ENCODE peak calls at places on chromosomes 11 and 22, in seven cellular contexts. P, N, E, C, B, V and Q are unnamed samples.

GRCh38 chr22:26502688-26503561 is 9.3 kb downstream of the TFIP11 start:
- DNase-seq in P (no peak), N (peak), E (peak), C (peak), B (no peak), V (no peak), Q (no peak)

GRCh38 chr11:70507466-70508230 is 109.3 kb downstream of the CTTN start:
- DNase-seq in P (no peak), N (peak), E (no peak), C (no peak), B (no peak), V (no peak), Q (no peak)

GRCh38 chr11:128424867-128425285 is 162.5 kb downstream of the ETS1 start:
- DNase-seq in P (peak), N (peak), E (peak), C (peak), B (no peak), V (no peak), Q (no peak)

GRCh38 chr11:46560300-46561025 is 33.4 kb downstream of the AMBRA1 start:
- DNase-seq in P (no peak), N (no peak), E (peak), C (peak), B (no peak), V (no peak), Q (no peak)

GRCh38 chr11:65903068-65903481 is 2.9 kb upstream of the FOSL1 start:
- DNase-seq in P (no peak), N (no peak), E (peak), C (peak), B (no peak), V (no peak), Q (no peak)

GRCh38 chr11:59145534-59145933 is 2.9 kb downstream of the FAM111A start:
- DNase-seq in P (no peak), N (no peak), E (peak), C (peak), B (peak), V (no peak), Q (peak)

GRCh38 chr22:36870250-36870649 is 9.4 kb downstream of the NCF4 start:
- DNase-seq in P (no peak), N (no peak), E (no peak), C (no peak), B (no peak), V (no peak), Q (no peak)

GRCh38 chr11:5486003-5486402 is 2.5 kb upstream of the OR52D1 start:
- DNase-seq in P (no peak), N (no peak), E (no peak), C (no peak), B (no peak), V (no peak), Q (no peak)

GRCh38 chr11:17014774-17015638 is 792 bp upstream of the PLEKHA7 start:
- DNase-seq in P (no peak), N (no peak), E (no peak), C (peak), B (no peak), V (no peak), Q (no peak)

GRCh38 chr11:72568861-72569260 is 105.4 kb downstream of the PDE2A start:
- DNase-seq in P (peak), N (no peak), E (no peak), C (no peak), B (no peak), V (no peak), Q (no peak)

GRCh38 chr11:64102005-64102738 is 63.7 kb downstream of the MACROD1 start:
- DNase-seq in P (no peak), N (peak), E (peak), C (no peak), B (no peak), V (no peak), Q (no peak)

GRCh38 chr11:21965221-21965620 is 227.7 kb upstream of the ANO5 start:
- DNase-seq in P (no peak), N (no peak), E (no peak), C (no peak), B (no peak), V (no peak), Q (no peak)

GRCh38 chr11:30387891-30388861 is 65.3 kb downstream of the ARL14EP start:
- DNase-seq in P (no peak), N (no peak), E (no peak), C (no peak), B (no peak), V (no peak), Q (no peak)

GRCh38 chr11:108394744-108395284 is 72.5 kb downstream of the C11orf65 start:
- DNase-seq in P (no peak), N (no peak), E (no peak), C (peak), B (no peak), V (no peak), Q (no peak)

GRCh38 chr11:121299417-121299816 is 6.8 kb downstream of the SC5D start:
- DNase-seq in P (no peak), N (no peak), E (no peak), C (no peak), B (no peak), V (no peak), Q (no peak)

GRCh38 chr11:130916910-130917309 is 631 bp upstream of the SNX19 start:
- DNase-seq in P (no peak), N (no peak), E (no peak), C (peak), B (no peak), V (no peak), Q (no peak)

GRCh38 chr11:114909866-114910265 is 231.5 kb downstream of the NXPE2 start:
- DNase-seq in P (no peak), N (no peak), E (no peak), C (no peak), B (no peak), V (no peak), Q (no peak)

GRCh38 chr11:70021586-70021985 is 56.5 kb upstream of the ANO1 start:
- DNase-seq in P (no peak), N (no peak), E (no peak), C (no peak), B (no peak), V (no peak), Q (no peak)

GRCh38 chr11:94740083-94740974 is 27.8 kb upstream of the AMOTL1 start:
- DNase-seq in P (peak), N (peak), E (no peak), C (peak), B (no peak), V (no peak), Q (no peak)

GRCh38 chr11:123303924-123304323 is 108.9 kb upstream of the CLMP start:
- DNase-seq in P (no peak), N (no peak), E (no peak), C (no peak), B (no peak), V (no peak), Q (no peak)

GRCh38 chr11:65428578-65429068 is 6.0 kb downstream of the NEAT1 start:
- DNase-seq in P (peak), N (peak), E (no peak), C (no peak), B (no peak), V (no peak), Q (no peak)

GRCh38 chr22:16973591-16974297 is 34.3 kb downstream of the GAB4 start:
- DNase-seq in P (no peak), N (no peak), E (no peak), C (no peak), B (no peak), V (no peak), Q (no peak)

GRCh38 chr11:126358763-126359160 is 3.3 kb downstream of the ST3GAL4 start:
- DNase-seq in P (no peak), N (no peak), E (no peak), C (no peak), B (no peak), V (no peak), Q (no peak)

GRCh38 chr11:31940396-31941037 is 129.4 kb upstream of the PAX6 start:
- DNase-seq in P (no peak), N (no peak), E (peak), C (peak), B (no peak), V (no peak), Q (peak)

GRCh38 chr11:134597452-134597851 is 185.4 kb upstream of the B3GAT1 start:
- DNase-seq in P (peak), N (no peak), E (no peak), C (no peak), B (no peak), V (no peak), Q (no peak)

GRCh38 chr11:101430236-101430635 is 153.6 kb downstream of the TRPC6 start:
- DNase-seq in P (no peak), N (no peak), E (no peak), C (no peak), B (no peak), V (no peak), Q (no peak)

GRCh38 chr11:46260161-46260560 is 17.3 kb upstream of the CREB3L1 start:
- DNase-seq in P (no peak), N (no peak), E (no peak), C (no peak), B (no peak), V (no peak), Q (no peak)

GRCh38 chr11:45683285-45684058 is 18.1 kb upstream of the CHST1 start:
- DNase-seq in P (no peak), N (no peak), E (no peak), C (no peak), B (no peak), V (no peak), Q (no peak)

GRCh38 chr11:848988-849824 is 6.6 kb downstream of the TSPAN4 start:
- DNase-seq in P (no peak), N (no peak), E (no peak), C (no peak), B (no peak), V (no peak), Q (no peak)

GRCh38 chr22:30891781-30892180 is 76.8 kb downstream of the MORC2 start:
- DNase-seq in P (no peak), N (no peak), E (no peak), C (no peak), B (no peak), V (no peak), Q (no peak)

GRCh38 chr11:116553482-116553881 is 219.3 kb downstream of the BUD13 start:
- DNase-seq in P (no peak), N (no peak), E (no peak), C (no peak), B (no peak), V (no peak), Q (no peak)

GRCh38 chr11:74185695-74186094 is 14.6 kb downstream of the PPME1 start:
- DNase-seq in P (no peak), N (no peak), E (no peak), C (no peak), B (no peak), V (peak), Q (no peak)

GRCh38 chr22:39039306-39040126 is 1.1 kb upstream of the APOBEC3F start:
- DNase-seq in P (no peak), N (no peak), E (no peak), C (no peak), B (no peak), V (no peak), Q (no peak)

DNA sequence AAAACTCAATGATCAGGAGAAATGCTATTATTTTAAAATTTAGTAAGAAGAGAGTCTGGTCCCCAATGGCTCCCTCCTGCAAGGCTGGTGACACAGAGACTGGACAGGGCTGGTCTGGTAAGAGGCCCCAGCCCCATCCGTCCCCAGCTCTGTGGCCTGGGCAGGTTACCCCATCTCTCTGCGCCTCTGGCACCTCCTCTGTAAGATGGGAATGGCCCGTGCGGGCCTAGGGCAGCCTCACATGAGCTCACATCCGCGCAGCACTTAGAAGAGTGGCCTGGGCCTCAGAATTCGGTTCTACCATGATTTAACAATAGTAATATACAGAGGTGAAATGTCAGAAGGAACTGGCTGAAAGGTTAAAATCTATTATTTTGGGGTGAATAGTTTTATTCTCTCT is 1.2 kb downstream of the APOBEC3F start:
- DNase-seq in P (no peak), N (no peak), E (no peak), C (no peak), B (no peak), V (no peak), Q (no peak)
- H3K4me3 ChIP-seq in P (no peak), N (peak), E (no peak), C (no peak), B (no peak), V (no peak), Q (no peak)

GRCh38 chr11:12808519-12808918 is 134.3 kb downstream of the TEAD1 start:
- DNase-seq in P (no peak), N (no peak), E (peak), C (peak), B (no peak), V (no peak), Q (no peak)
- TF ChIP-seq CTCF in P (no peak), N (no peak), E (no peak), C (no peak), B (no peak), V (no peak), Q (no peak)

GRCh38 chr11:118153976-118154375 is 1.4 kb upstream of the SCN4B start:
- DNase-seq in P (no peak), N (no peak), E (no peak), C (no peak), B (no peak), V (no peak), Q (no peak)

GRCh38 chr11:118151421-118151820 is 1.2 kb downstream of the SCN4B start:
- DNase-seq in P (no peak), N (no peak), E (no peak), C (no peak), B (no peak), V (no peak), Q (no peak)

GRCh38 chr11:118152552-118153471 is at the start of gene SCN4B:
- DNase-seq in P (no peak), N (peak), E (peak), C (peak), B (no peak), V (peak), Q (no peak)

GRCh38 chr11:118152020-118152551 is 537 bp downstream of the SCN4B start:
- DNase-seq in P (no peak), N (no peak), E (no peak), C (no peak), B (no peak), V (no peak), Q (no peak)

DNA sequence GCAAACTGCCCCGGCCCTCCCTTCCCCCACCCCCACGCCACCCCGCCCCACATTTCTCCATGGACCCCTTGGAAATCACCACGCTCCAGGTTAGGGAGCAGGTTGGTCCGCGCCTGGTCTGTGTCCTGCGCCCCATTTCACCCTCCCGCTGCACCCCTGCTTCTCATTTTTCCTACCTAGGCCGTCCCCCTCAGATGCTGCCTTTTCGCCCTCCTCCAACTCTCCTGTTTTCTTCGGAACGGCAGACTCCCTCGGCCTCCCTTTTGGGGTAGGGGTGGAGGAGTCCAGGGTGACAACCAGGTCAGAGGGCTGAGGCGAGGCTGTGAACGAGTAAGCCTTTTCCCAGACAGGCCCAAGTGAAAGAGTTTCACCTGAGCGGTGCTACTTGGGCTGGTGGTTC is 893 bp upstream of the SCN4B start:
- DNase-seq in P (no peak), N (no peak), E (no peak), C (no peak), B (no peak), V (no peak), Q (no peak)
- H3K4me3 ChIP-seq in P (peak), N (peak), E (no peak), C (peak), B (no peak), V (no peak), Q (no peak)

GRCh38 chr11:8222820-8223512 is 40.7 kb downstream of the LMO1 start:
- DNase-seq in P (no peak), N (no peak), E (no peak), C (no peak), B (no peak), V (no peak), Q (no peak)
- TF ChIP-seq CTCF in P (no peak), N (no peak), E (no peak), C (no peak), B (no peak), V (no peak), Q (no peak)

DNA sequence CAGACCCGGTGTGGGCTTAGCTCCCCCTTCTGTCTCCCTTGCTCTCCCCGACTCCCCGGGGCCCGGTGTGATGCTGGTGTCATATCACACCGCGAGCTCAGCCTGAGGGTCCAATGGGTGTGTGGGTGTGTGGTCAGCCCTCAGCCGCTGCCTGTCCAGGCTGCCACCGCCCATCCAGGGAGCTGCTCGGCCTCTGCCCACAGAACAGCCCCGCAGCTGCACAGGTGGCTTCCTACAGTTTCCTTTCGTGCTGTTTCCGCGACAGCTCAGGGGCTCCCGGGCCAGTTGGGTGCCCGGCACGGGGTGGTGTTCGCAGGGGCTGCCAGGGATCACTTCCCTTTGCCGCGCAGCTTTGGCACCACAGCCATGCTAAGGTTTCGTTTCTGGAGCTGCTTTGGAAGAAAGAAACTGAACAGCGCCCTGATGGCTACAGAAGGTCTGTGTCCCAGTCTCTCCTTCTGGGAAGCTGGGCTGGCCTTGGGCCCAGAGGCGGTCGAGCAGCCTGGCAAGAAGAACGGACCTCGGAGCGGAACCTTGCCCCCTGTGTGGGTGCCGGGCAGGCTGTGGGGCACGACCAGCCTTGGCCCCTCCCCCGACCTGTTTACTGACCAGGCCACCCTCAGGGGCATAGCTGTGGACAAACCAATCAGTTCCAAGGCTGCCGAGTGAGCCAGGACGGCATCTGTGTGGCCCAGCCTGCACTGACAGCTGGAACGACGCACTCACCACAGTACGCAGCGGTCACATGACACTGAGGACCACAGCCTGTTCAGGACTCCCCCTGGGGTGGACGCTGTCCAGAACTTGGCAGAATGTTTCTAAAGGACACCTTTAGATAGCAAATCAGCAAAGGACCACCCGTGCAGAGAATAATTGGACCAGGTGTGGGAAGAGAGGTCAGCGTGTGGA is 7.0 kb downstream of the PIM3 start:
- DNase-seq in P (peak), N (peak), E (peak), C (peak), B (no peak), V (no peak), Q (no peak)
- H3K4me3 ChIP-seq in P (peak), N (peak), E (no peak), C (no peak), B (no peak), V (no peak), Q (no peak)

GRCh38 chr11:19349340-19350025 is 108.7 kb upstream of the E2F8 start:
- DNase-seq in P (no peak), N (no peak), E (no peak), C (peak), B (no peak), V (no peak), Q (no peak)

GRCh38 chr11:19347911-19348310 is 107.2 kb upstream of the E2F8 start:
- DNase-seq in P (no peak), N (no peak), E (no peak), C (peak), B (no peak), V (no peak), Q (no peak)

GRCh38 chr11:19345519-19345847 is 104.7 kb upstream of the E2F8 start:
- DNase-seq in P (no peak), N (peak), E (no peak), C (peak), B (no peak), V (no peak), Q (no peak)

GRCh38 chr11:19344661-19345518 is 104.1 kb upstream of the E2F8 start:
- DNase-seq in P (no peak), N (peak), E (peak), C (peak), B (no peak), V (no peak), Q (no peak)

DNA sequence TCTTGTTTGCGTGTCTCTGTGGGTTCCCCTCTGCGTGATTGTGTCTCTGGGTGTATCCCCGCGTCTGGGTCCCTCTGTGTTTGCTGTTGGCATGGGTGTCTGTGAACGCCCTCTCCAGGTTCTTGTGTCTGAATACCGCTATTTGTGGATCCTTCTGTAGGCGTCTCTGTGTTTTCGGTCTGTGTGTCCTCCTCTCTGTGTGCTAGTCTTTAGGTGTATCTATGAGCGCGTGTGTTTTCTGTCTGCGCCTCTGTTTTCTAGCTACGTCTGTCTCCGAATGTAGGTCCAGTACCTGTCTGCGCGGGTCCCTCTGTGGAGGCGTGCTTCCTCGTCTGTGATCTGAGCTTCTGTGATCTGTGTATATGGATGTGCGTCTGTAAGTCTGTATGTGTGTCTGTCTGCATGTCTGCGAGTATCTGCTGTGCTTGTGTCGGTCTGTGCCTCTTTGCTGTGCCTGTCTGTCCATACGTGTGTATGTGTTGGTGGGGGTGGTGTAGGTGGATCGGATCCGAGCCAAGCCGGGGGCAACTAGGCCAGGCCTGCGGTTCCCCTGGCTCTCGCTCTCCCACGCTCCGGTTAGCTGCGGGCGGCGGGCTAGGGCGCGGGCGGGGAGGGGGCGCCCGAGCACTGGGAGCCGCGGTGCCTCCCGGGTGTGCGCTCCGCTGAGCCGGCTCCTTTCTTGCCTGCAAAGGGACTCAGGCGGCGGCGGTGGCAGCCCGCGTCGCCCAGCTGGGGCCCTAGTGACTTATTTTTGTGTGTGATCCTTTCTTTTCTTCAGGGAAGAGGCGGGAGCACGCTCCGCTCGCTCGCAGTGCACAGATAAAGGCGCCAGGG is 105.3 kb upstream of the E2F8 start:
- DNase-seq in P (no peak), N (peak), E (no peak), C (peak), B (no peak), V (no peak), Q (no peak)
- TF ChIP-seq CTCF in P (no peak), N (no peak), E (no peak), C (peak), B (no peak), V (no peak), Q (peak)